ENCODE peak calls at places on chromosomes 2 and 18, in six cellular contexts. J is fibroblast of gingiva; K is activated CD8-positive, alpha-beta memory T cell treated with anti-CD3 and anti-CD28 coated beads for 4 hours; P is GM23248; O is HT-29; N is HTR-8/SVneo. Q is an unnamed sample.
A peak's percentile ranks its signal among the peaks of the same experiment; 100 is the strongest.

GRCh38 chr2:69549421-69549820 is 94.1 kb downstream of the AAK1 start:
- DNase-seq in J (no peak), K (no peak), P (peak; percentile 68), O (no peak), N (peak; percentile 31), Q (no peak)

GRCh38 chr2:237892936-237893595 is 33.6 kb downstream of the RAMP1 start:
- DNase-seq in J (no peak), K (no peak), P (no peak), O (no peak), N (no peak), Q (no peak)

GRCh38 chr2:149797030-149797429 is 209.5 kb upstream of the MMADHC start:
- DNase-seq in J (no peak), K (no peak), P (no peak), O (no peak), N (no peak), Q (no peak)

GRCh38 chr18:21167641-21168372 is 56.2 kb upstream of the ROCK1 start:
- DNase-seq in J (no peak), K (no peak), P (no peak), O (peak; percentile 93), N (no peak), Q (peak; percentile 37)

GRCh38 chr2:159617651-159618050 is 1.3 kb upstream of the BAZ2B start:
- DNase-seq in J (peak; percentile 27), K (no peak), P (peak; percentile 42), O (peak; percentile 17), N (no peak), Q (peak; percentile 63)

GRCh38 chr2:223847410-223847809 is 10.0 kb upstream of the AP1S3 start:
- DNase-seq in J (no peak), K (no peak), P (no peak), O (no peak), N (no peak), Q (no peak)

GRCh38 chr2:10392951-10393647 is 55.0 kb downstream of the ODC1 start:
- DNase-seq in J (no peak), K (no peak), P (no peak), O (no peak), N (no peak), Q (peak; percentile 96)

GRCh38 chr18:62716679-62717058 is 1.3 kb downstream of the PHLPP1 start:
- DNase-seq in J (no peak), K (no peak), P (peak; percentile 56), O (peak; percentile 19), N (no peak), Q (peak; percentile 49)

GRCh38 chr2:177324797-177325196 is 60.3 kb upstream of the NFE2L2 start:
- DNase-seq in J (no peak), K (no peak), P (no peak), O (no peak), N (no peak), Q (no peak)

GRCh38 chr2:38602732-38603401 is at the start of gene HNRNPLL:
- DNase-seq in J (peak; percentile 99), K (peak; percentile 81), P (peak; percentile 99), O (peak; percentile 97), N (peak; percentile 97), Q (peak; percentile 98)

GRCh38 chr2:214630402-214631035 is 179.0 kb downstream of the BARD1 start:
- DNase-seq in J (no peak), K (no peak), P (peak; percentile 74), O (no peak), N (no peak), Q (no peak)

GRCh38 chr2:213429516-213429915 is 145.3 kb downstream of the SPAG16 start:
- DNase-seq in J (no peak), K (no peak), P (peak; percentile 40), O (no peak), N (no peak), Q (no peak)

GRCh38 chr18:46756172-46756558 is 688 bp downstream of the ST8SIA5 start:
- DNase-seq in J (no peak), K (no peak), P (peak; percentile 7), O (no peak), N (no peak), Q (no peak)

GRCh38 chr2:69816923-69817542 is 12.4 kb upstream of the GMCL1 start:
- DNase-seq in J (peak; percentile 80), K (peak; percentile 55), P (peak; percentile 88), O (peak; percentile 91), N (peak; percentile 73), Q (peak; percentile 89)

GRCh38 chr18:72762505-72763122 is 105.2 kb downstream of the NETO1 start:
- DNase-seq in J (peak; percentile 57), K (no peak), P (peak; percentile 65), O (peak; percentile 53), N (peak; percentile 10), Q (peak; percentile 52)

GRCh38 chr2:128646691-128647090 is 328.0 kb upstream of the HS6ST1 start:
- DNase-seq in J (no peak), K (no peak), P (no peak), O (no peak), N (no peak), Q (no peak)